ENCODE peak calls at places on chromosomes 1 and 21, in nine cellular contexts. Y is upper lobe of right lung; T is heart right ventricle; H is HFF-Myc; W is stimulated activated CD4-positive, alpha-beta T cell treated with anti-CD3 and anti-CD28 coated beads, TNF-alpha, amount 100 ng/mL, for 4 hours; P is stromal cell of bone marrow; J is activated gamma-delta T cell treated with anti-CD3 and anti-CD28 coated beads, Interleukin-2, amount 50 U/mL, for 16 hours; V is T-cell; M is activated CD8-positive, alpha-beta memory T cell treated with anti-CD3 and anti-CD28 coated beads, Interleukin-2, amount 50 U/mL, for 4 hours. F is an unnamed sample.

GRCh38 chr1:206663832-206664652 is 20.7 kb upstream of the MAPKAPK2 start:
- DNase-seq in Y (no peak), T (peak), H (no peak), W (peak), P (no peak), J (peak), V (peak), M (peak), F (peak)

GRCh38 chr1:9262096-9262495 is 27.5 kb downstream of the H6PD start:
- DNase-seq in Y (peak), T (no peak), H (no peak), W (no peak), P (no peak), J (no peak), V (no peak), M (no peak), F (no peak)

GRCh38 chr21:27423073-27423472 is 456.2 kb upstream of the ADAMTS5 start:
- DNase-seq in Y (no peak), T (peak), H (peak), W (no peak), P (peak), J (no peak), V (no peak), M (no peak), F (no peak)

GRCh38 chr1:180854001-180854400 is 58.7 kb upstream of the KIAA1614 start:
- DNase-seq in Y (no peak), T (no peak), H (no peak), W (no peak), P (no peak), J (no peak), V (no peak), M (no peak), F (no peak)

GRCh38 chr1:43930949-43931275 is 2.7 kb upstream of the ARTN start:
- DNase-seq in Y (no peak), T (no peak), H (no peak), W (no peak), P (no peak), J (no peak), V (no peak), M (no peak), F (no peak)

GRCh38 chr1:221839794-221840395 is 98.0 kb upstream of the DUSP10 start:
- DNase-seq in Y (no peak), T (peak), H (no peak), W (peak), P (peak), J (peak), V (peak), M (peak), F (peak)

GRCh38 chr1:71738256-71738655 is 544.1 kb downstream of the NEGR1 start:
- DNase-seq in Y (no peak), T (no peak), H (no peak), W (no peak), P (no peak), J (no peak), V (no peak), M (no peak), F (no peak)

GRCh38 chr1:241356519-241357365 is at the start of gene RGS7:
- DNase-seq in Y (peak), T (peak), H (no peak), W (no peak), P (peak), J (no peak), V (no peak), M (no peak), F (no peak)

GRCh38 chr1:216325946-216326345 is 97.3 kb downstream of the USH2A start:
- DNase-seq in Y (no peak), T (no peak), H (no peak), W (no peak), P (no peak), J (no peak), V (no peak), M (no peak), F (no peak)

GRCh38 chr1:67019600-67020136 is 34.3 kb downstream of the SLC35D1 start:
- DNase-seq in Y (no peak), T (peak), H (peak), W (no peak), P (peak), J (no peak), V (no peak), M (no peak), F (no peak)

GRCh38 chr1:150233359-150234308 is 2.3 kb downstream of the ANP32E start:
- DNase-seq in Y (peak), T (no peak), H (no peak), W (peak), P (no peak), J (no peak), V (no peak), M (peak), F (peak)

GRCh38 chr1:39971138-39971537 is 16.2 kb downstream of the MFSD2A start:
- DNase-seq in Y (no peak), T (no peak), H (no peak), W (no peak), P (no peak), J (no peak), V (no peak), M (no peak), F (no peak)

GRCh38 chr1:117128323-117129079 is 7.0 kb upstream of the TRIM45 start:
- DNase-seq in Y (no peak), T (no peak), H (no peak), W (no peak), P (peak), J (no peak), V (no peak), M (no peak), F (no peak)

GRCh38 chr1:50562106-50562505 is 138.9 kb upstream of the DMRTA2 start:
- DNase-seq in Y (no peak), T (no peak), H (peak), W (no peak), P (peak), J (no peak), V (no peak), M (no peak), F (no peak)

GRCh38 chr1:96185181-96185580 is 536.4 kb upstream of the PTBP2 start:
- DNase-seq in Y (no peak), T (no peak), H (no peak), W (no peak), P (no peak), J (no peak), V (no peak), M (no peak), F (no peak)

GRCh38 chr1:159921700-159922498 is 3.4 kb downstream of the TAGLN2 start:
- DNase-seq in Y (peak), T (no peak), H (no peak), W (no peak), P (no peak), J (no peak), V (peak), M (no peak), F (peak)

GRCh38 chr21:44691686-44692085 is 5.3 kb upstream of the KRTAP10-12 start:
- DNase-seq in Y (no peak), T (no peak), H (no peak), W (no peak), P (no peak), J (no peak), V (no peak), M (no peak), F (no peak)

GRCh38 chr1:26826261-26827201 is at the start of gene ZDHHC18:
- DNase-seq in Y (peak), T (peak), H (no peak), W (peak), P (no peak), J (peak), V (peak), M (peak), F (peak)

GRCh38 chr1:32112800-32113375 is 5.0 kb downstream of the KPNA6 start:
- DNase-seq in Y (no peak), T (no peak), H (no peak), W (no peak), P (no peak), J (no peak), V (peak), M (no peak), F (no peak)